ENCODE peak calls at places on chromosomes 4 and X, in four cellular contexts. H is T follicular helper cell; A is stimulated activated CD4-positive, alpha-beta T cell treated with anti-CD3 and anti-CD28 coated beads, Interleukin-1b, Interleukin-23, amount 100 ng/mL, for 24 hours; S is H7. N is an unnamed sample.

GRCh38 chr4:169189372-169189771 is 81.4 kb downstream of the SH3RF1 start:
- DNase-seq in H (no peak), A (no peak), S (no peak), N (no peak)

GRCh38 chr4:54746228-54746627 is 88.5 kb downstream of the KIT start:
- DNase-seq in H (no peak), A (no peak), S (no peak), N (no peak)

GRCh38 chrX:118655561-118656246 is 71.7 kb upstream of the IL13RA1 start:
- DNase-seq in H (no peak), A (no peak), S (no peak), N (peak)

GRCh38 chr4:78661086-78661690 is 109.6 kb downstream of the ANXA3 start:
- DNase-seq in H (no peak), A (no peak), S (no peak), N (no peak)

GRCh38 chr4:126678608-126679007 is 954.1 kb upstream of the INTU start:
- DNase-seq in H (no peak), A (no peak), S (no peak), N (no peak)

GRCh38 chr4:162499478-162499877 is 335.7 kb upstream of the FSTL5 start:
- DNase-seq in H (no peak), A (no peak), S (peak), N (no peak)

GRCh38 chrX:53269536-53270107 is 11.8 kb downstream of the IQSEC2 start:
- DNase-seq in H (no peak), A (no peak), S (peak), N (no peak)

GRCh38 chr4:37826282-37827029 is at the start of gene PGM2:
- DNase-seq in H (peak), A (peak), S (peak), N (peak)

GRCh38 chr4:126807132-126807531 is 825.6 kb upstream of the INTU start:
- DNase-seq in H (no peak), A (no peak), S (no peak), N (no peak)

GRCh38 chr4:178577933-178578332 is 1135.7 kb upstream of the AGA start:
- DNase-seq in H (no peak), A (no peak), S (peak), N (no peak)

GRCh38 chrX:68832516-68833447 is 4.0 kb downstream of the EFNB1 start:
- DNase-seq in H (no peak), A (no peak), S (peak), N (no peak)

GRCh38 chr4:34636623-34637022 is 1607.7 kb downstream of the ARAP2 start:
- DNase-seq in H (no peak), A (no peak), S (peak), N (no peak)